ENCODE peak calls at places on chromosome 9, in six cellular contexts. R is IMR-90, G is prostate gland, S is NB4, U is ovary, C is esophagus muscularis mucosa. M is an unnamed sample.
A peak's percentile ranks its signal among the peaks of the same experiment; 100 is the strongest.

GRCh38 chr9:122058051-122058450 is 35.1 kb downstream of the TTLL11 start:
- DNase-seq in G (no peak), S (no peak), C (peak; percentile 70), R (no peak), U (no peak), M (no peak)

GRCh38 chr9:76576344-76576743 is 117.4 kb downstream of the GCNT1 start:
- DNase-seq in U (no peak), G (no peak), S (peak; percentile 99), C (no peak), R (peak; percentile 66), M (peak; percentile 43)

GRCh38 chr9:79264511-79265448 is 307.0 kb upstream of the TLE4 start:
- DNase-seq in S (peak; percentile 79), C (peak; percentile 68), G (no peak), U (no peak), R (no peak), M (no peak)

GRCh38 chr9:127114606-127115005 is 7.8 kb downstream of the ANGPTL2 start:
- DNase-seq in C (no peak), U (no peak), S (no peak), R (no peak), G (no peak), M (no peak)

GRCh38 chr9:121568541-121569265 is 69.1 kb upstream of the GGTA1 start:
- DNase-seq in S (no peak), G (no peak), U (peak; percentile 58), C (no peak), R (peak; percentile 24), M (no peak)

GRCh38 chr9:27385606-27386005 is 88.7 kb upstream of the EQTN start:
- DNase-seq in C (no peak), U (no peak), S (no peak), G (peak; percentile 36), R (no peak), M (no peak)

GRCh38 chr9:96129698-96130097 is 172.3 kb downstream of the HSD17B3 start:
- DNase-seq in R (no peak), S (no peak), C (no peak), G (no peak), U (no peak), M (no peak)

GRCh38 chr9:14173730-14174129 is 140.2 kb downstream of the NFIB start:
- DNase-seq in C (no peak), S (no peak), G (no peak), R (no peak), U (no peak), M (no peak)

GRCh38 chr9:127626752-127627493 is 14.8 kb downstream of the STXBP1 start:
- DNase-seq in U (no peak), G (no peak), C (no peak), R (no peak), S (no peak), M (no peak)

GRCh38 chr9:135522931-135523330 is 1.7 kb downstream of the LCN1 start:
- DNase-seq in U (no peak), R (no peak), G (no peak), S (no peak), C (no peak), M (peak; percentile 65)

GRCh38 chr9:107208121-107208520 is 75.0 kb upstream of the RAD23B start:
- DNase-seq in R (peak; percentile 47), G (no peak), U (no peak), C (peak; percentile 78), S (no peak), M (no peak)

GRCh38 chr9:92631452-92632211 is 38.3 kb downstream of the IPPK start:
- DNase-seq in U (no peak), C (peak; percentile 74), S (peak; percentile 49), R (no peak), G (no peak), M (no peak)

GRCh38 chr9:116975119-116975518 is 288.0 kb downstream of the TRIM32 start:
- DNase-seq in C (no peak), S (no peak), R (no peak), U (no peak), G (no peak), M (no peak)

GRCh38 chr9:107863406-107863805 is 373.8 kb upstream of the KLF4 start:
- DNase-seq in R (no peak), U (no peak), S (no peak), C (no peak), G (no peak), M (no peak)

GRCh38 chr9:93930070-93930469 is 25.1 kb downstream of the BARX1 start:
- DNase-seq in R (no peak), C (no peak), G (no peak), S (no peak), U (no peak), M (no peak)

GRCh38 chr9:136545966-136546696 is at the start of gene NOTCH1:
- DNase-seq in G (peak; percentile 91), S (peak; percentile 96), R (peak; percentile 87), C (peak; percentile 98), U (peak; percentile 87), M (peak; percentile 98)
- TF ChIP-seq POLR2A in G (peak; percentile 76), S (peak; percentile 24), R (no peak), C (peak; percentile 68), U (peak; percentile 26), M (no peak)

GRCh38 chr9:131405858-131406566 is 12.1 kb downstream of the PRRC2B start:
- DNase-seq in U (no peak), S (no peak), C (no peak), G (no peak), R (no peak), M (no peak)
- H3K4me3 ChIP-seq in U (no peak overlapping the region), S (no peak overlapping the region), C (peak overlapping the region; percentile 33), G (no peak overlapping the region), R (no peak overlapping the region), M (no peak overlapping the region)

DNA sequence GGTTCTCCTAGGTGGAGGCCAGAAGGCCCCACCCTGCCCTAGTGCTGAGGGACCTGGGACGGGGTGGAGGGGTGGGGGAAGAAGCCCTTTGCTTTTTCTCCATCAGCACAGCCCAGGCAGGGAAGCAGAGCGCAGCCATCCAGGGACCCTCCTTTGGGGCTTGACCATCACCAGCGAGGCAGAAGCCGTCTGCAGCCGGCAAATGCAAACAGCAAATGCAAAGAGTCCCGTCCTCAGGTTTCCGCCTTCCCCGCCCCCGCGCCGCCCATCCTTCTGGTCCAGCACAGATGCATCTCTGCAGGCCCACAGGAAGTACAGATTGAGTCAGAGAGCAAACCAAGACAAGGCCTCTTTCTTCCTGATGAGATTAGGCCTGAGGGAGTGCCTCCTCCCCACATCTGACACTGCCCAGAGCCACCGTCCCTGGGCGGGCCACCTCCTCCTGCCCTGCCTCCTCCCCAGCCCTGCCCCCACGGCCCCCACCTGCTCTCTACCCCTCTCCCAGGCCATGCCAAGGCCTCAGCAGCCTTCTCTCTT is 23.4 kb downstream of the CORO2A start:
- DNase-seq in S (peak; percentile 81), C (no peak), G (no peak), U (no peak), R (peak; percentile 68), M (no peak)
- TF ChIP-seq POLR2A in S (no peak), C (no peak), G (no peak), U (no peak), R (no peak), M (no peak)

GRCh38 chr9:132026932-132027585 is 52.6 kb downstream of the MED27 start:
- DNase-seq in S (no peak), R (peak; percentile 74), G (no peak), U (no peak), C (no peak), M (no peak)
- H3K4me3 ChIP-seq in S (no peak overlapping the region), R (no peak overlapping the region), G (no peak overlapping the region), U (no peak overlapping the region), C (no peak overlapping the region), M (no peak overlapping the region)

DNA sequence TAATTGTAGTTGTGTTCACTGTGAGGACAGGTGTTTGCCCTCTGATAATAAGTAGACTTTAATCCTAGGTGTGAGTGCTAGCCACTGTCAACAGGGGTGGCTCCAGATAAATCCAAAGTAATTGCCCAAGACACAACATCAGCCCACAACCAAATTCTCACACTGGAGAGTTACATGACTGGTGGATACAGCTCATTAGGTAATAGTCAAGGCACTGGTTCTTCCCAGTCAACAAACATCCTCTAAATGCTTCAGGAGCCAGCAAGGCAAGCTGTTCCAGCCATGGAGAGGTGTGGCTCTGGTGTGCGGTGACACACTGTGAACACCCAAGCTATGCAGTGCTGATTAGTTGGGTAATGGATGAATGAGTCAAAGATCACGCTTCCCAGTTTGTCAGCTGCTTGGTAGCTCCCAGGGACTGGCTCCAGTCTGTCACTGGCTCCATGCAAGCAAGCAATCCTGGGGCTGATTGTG is 62.9 kb downstream of the UGCG start:
- DNase-seq in R (peak; percentile 89), U (no peak), G (no peak), C (no peak), S (no peak), M (peak; percentile 83)
- TF ChIP-seq POLR2A in R (no peak), U (no peak), G (no peak), C (no peak), S (no peak), M (no peak)

DNA sequence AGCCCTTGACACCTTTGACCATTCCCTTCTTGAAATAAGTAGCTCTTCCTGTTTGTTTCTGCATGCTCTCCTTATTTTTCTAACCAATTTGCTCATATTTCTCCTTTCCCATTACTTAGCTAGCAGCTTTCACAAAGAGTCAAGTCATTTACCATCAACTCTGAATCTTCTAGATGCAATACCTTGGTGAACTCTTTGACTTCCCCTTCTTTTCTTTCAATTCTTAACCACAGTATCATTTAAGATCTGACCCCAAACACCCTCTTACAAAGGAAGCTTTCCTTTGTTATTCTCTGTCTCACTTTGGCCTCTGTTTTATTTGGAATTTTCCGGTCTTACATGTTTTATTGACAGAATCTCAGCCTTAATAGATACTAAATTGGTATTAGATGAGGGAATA is 14.1 kb downstream of the NFX1 start:
- DNase-seq in G (no peak), S (no peak), U (no peak), C (no peak), R (no peak), M (no peak)
- H3K4me3 ChIP-seq in G (no peak overlapping the region), S (no peak overlapping the region), U (no peak overlapping the region), C (no peak overlapping the region), R (no peak overlapping the region), M (no peak overlapping the region)

DNA sequence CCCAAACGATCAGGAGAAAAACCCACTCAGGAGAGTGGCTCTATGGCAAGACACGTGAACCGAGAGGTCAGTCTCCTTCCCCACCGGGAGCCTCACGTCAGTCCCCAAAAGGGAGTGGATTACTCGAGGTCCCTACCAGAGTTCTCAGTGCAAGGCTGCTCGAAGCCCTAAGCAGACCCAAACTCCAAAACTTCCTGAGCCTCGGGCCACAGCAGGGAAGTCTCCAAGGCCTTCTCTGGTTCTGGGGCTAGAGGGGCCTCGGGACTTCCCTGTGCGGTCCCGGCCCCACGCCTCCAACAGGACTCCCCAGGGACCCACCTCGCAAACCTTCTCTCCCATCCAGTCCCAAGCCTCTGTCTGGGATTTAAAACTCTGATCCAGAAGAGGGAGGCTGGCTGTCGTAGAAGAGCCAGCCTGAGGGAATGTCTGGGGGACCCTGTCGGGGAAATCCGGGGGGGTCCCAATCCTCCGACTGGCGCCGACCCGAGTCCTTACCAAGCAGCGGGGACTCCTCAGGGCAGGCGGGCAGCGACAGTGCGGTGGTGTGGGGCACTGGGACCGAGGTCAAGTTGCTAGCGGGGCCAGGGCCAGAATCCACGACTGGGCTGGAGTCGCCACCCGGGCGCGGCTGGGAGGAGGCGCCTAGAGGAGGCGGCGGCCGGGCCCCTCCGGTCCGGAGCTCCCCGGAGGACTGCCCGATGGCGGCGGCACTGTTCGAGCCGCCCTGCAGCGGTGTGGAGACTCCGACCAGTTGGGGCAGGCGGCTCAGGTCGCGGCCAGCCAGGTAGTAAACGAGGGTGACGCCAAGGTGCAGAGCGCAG is 663 bp downstream of the B4GALT1 start:
- DNase-seq in U (peak; percentile 74), S (peak; percentile 81), R (no peak), G (no peak), C (no peak), M (no peak)
- TF ChIP-seq POLR2A in U (no peak), S (no peak), R (no peak), G (no peak), C (no peak), M (no peak)

GRCh38 chr9:131707677-131708612 is 31.9 kb downstream of the RAPGEF1 start:
- DNase-seq in G (peak; percentile 24), R (peak; percentile 81), C (no peak), S (peak; percentile 79), U (no peak), M (peak; percentile 90)
- H3K4me3 ChIP-seq in G (no peak overlapping the region), R (no peak overlapping the region), C (peak overlapping the region; percentile 24), S (no peak overlapping the region), U (no peak overlapping the region), M (no peak overlapping the region)

M was measured in lower leg skin.